ENCODE peak calls at places on chromosome 21, in four cellular contexts. A is uterus, J is transverse colon, W is kidney. Q is an unnamed sample.

GRCh38 chr21:44708213-44708865 is 3.0 kb downstream of the TSPEAR start:
- DNase-seq in A (no peak), J (no peak), W (peak), Q (no peak)

GRCh38 chr21:42746240-42746592 is 92.8 kb downstream of the PDE9A start:
- DNase-seq in A (no peak), J (no peak), W (peak), Q (peak)

GRCh38 chr21:28069446-28069845 is 923.2 kb downstream of the LTN1 start:
- DNase-seq in A (no peak), J (no peak), W (no peak), Q (no peak)

GRCh38 chr21:44513389-44514217 is 26.4 kb downstream of the KRTAP10-1 start:
- DNase-seq in A (no peak), J (no peak), W (peak), Q (no peak)

GRCh38 chr21:43190544-43191340 is 21.9 kb downstream of the CRYAA start:
- DNase-seq in A (no peak), J (no peak), W (peak), Q (peak)

GRCh38 chr21:36756527-36756926 is 57.6 kb downstream of the SIM2 start:
- DNase-seq in A (no peak), J (no peak), W (no peak), Q (no peak)

GRCh38 chr21:42747267-42747701 is 93.9 kb downstream of the PDE9A start:
- DNase-seq in A (no peak), J (no peak), W (peak), Q (peak)

GRCh38 chr21:21612446-21612845 is 614.2 kb downstream of the NCAM2 start:
- DNase-seq in A (no peak), J (no peak), W (no peak), Q (no peak)

GRCh38 chr21:29504751-29505321 is 206.1 kb downstream of the BACH1 start:
- DNase-seq in A (no peak), J (no peak), W (no peak), Q (no peak)

GRCh38 chr21:16198546-16198945 is 468.8 kb downstream of the USP25 start:
- DNase-seq in A (no peak), J (no peak), W (no peak), Q (no peak)

GRCh38 chr21:32389337-32390015 is 3.3 kb downstream of the URB1 start:
- DNase-seq in A (no peak), J (no peak), W (no peak), Q (no peak)

GRCh38 chr21:31366825-31367224 is 22.8 kb upstream of the TIAM1 start:
- DNase-seq in A (no peak), J (no peak), W (no peak), Q (no peak)

GRCh38 chr21:43362928-43363314 is 64.0 kb downstream of the SIK1 start:
- DNase-seq in A (no peak), J (peak), W (no peak), Q (no peak)

GRCh38 chr21:44263221-44263671 is 1.5 kb upstream of the DNMT3L start:
- DNase-seq in A (no peak), J (no peak), W (peak), Q (no peak)

GRCh38 chr21:16678479-16678878 is 834.4 kb upstream of the CXADR start:
- DNase-seq in A (no peak), J (no peak), W (no peak), Q (no peak)

GRCh38 chr21:29121759-29122158 is 8.7 kb upstream of the MAP3K7CL start:
- DNase-seq in A (no peak), J (no peak), W (no peak), Q (no peak)

GRCh38 chr21:43331962-43332458 is 94.9 kb downstream of the SIK1 start:
- DNase-seq in A (no peak), J (no peak), W (peak), Q (no peak)

DNA sequence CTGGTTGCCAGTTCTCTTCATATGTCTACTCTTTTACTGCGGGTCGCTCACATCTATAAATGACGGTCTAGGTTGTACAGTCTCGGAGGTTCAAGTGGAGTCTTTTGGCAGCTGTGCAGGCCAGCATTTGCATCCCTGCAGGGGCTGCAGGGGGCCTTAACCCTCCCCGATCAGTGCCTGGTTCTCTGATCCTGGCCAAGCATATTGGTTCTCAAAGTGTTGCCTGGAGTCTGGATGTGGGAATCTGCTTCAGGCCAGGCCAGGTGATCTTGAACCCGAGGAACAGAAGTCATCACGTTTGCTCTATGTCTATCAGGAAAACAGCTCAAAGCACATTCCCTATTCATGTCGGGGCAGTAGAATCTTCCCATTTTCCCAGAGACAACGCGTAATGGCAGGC is 21.8 kb downstream of the B3GALT5 start:
- DNase-seq in A (no peak), J (no peak), W (no peak), Q (no peak)
- H3K27ac ChIP-seq in A (no peak), J (no peak), W (no peak), Q (no peak)

DNA sequence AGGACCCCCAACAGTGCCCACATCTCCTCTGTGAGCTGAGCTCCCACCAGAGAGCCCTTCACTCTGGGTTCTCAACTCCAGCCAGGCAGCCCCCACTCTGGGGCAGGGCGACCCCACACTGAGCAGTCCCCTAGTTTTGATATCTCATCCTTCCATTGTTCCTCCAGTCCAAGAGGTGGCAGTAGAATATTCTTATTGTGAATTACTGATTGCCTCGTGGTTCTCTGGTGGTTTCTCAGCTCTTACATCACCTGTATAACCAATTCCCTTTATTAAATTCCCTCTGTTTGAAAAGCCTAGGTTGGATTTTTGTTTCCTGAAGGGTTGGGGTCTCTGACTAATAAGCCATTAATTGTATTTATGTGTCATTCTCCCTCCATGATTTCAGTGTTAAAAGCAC is 407.5 kb downstream of the SETD4 start:
- DNase-seq in A (no peak), J (no peak), W (no peak), Q (no peak)
- TF ChIP-seq CTCF in A (no peak), J (no peak), W (no peak), Q (no peak)

GRCh38 chr21:45772180-45772579 is 128.7 kb downstream of the PCBP3 start:
- DNase-seq in A (no peak), J (no peak), W (no peak), Q (no peak)
- H3K27ac ChIP-seq in A (no peak), J (no peak), W (no peak), Q (no peak)

DNA sequence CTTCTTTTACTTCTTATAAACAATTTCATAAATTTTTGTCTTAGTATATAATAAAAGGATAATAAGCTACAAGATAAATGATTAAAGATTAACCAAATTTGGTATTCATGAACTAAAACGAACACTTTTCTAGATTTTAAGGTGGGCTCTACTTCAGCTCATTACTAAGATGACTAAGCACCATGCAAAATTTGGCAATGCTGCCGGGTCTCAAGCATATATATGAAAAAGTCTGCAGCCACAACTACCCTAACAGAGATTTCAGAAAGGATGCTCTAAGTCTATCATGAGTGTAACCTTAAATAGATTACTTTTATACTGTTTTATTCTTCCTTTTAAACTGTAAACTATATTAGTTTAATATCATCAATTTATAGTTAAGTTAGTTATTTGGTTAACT is 47.8 kb downstream of the BRWD1 start:
- DNase-seq in A (no peak), J (no peak), W (no peak), Q (no peak)
- TF ChIP-seq CTCF in A (no peak), J (no peak), W (no peak), Q (no peak)

GRCh38 chr21:25985990-25986389 is 184.6 kb downstream of the APP start:
- DNase-seq in A (no peak), J (no peak), W (no peak), Q (no peak)
- H3K27ac ChIP-seq in A (peak), J (no peak), W (no peak), Q (no peak)

DNA sequence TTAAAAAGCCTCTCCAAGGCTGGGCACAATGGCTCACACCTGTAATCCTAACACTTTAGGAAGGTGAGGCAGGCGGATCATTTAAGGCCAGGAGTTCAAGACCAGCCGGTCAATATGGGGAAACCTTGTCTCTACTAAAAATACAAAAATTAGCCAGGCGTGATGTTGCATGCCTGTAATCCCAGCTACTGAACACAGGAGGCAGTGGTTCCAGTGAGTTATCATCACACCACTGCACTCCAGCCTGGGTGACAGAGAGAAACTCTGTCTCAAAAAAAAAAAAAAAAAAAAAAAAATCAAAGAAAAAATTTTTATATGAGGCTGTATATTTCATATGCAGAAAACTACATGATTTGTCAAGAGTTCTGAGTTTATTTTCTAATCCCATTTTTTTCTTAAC is 1107.1 kb upstream of the TMPRSS15 start:
- DNase-seq in A (no peak), J (no peak), W (no peak), Q (no peak)
- TF ChIP-seq CTCF in A (no peak), J (no peak), W (no peak), Q (no peak)

DNA sequence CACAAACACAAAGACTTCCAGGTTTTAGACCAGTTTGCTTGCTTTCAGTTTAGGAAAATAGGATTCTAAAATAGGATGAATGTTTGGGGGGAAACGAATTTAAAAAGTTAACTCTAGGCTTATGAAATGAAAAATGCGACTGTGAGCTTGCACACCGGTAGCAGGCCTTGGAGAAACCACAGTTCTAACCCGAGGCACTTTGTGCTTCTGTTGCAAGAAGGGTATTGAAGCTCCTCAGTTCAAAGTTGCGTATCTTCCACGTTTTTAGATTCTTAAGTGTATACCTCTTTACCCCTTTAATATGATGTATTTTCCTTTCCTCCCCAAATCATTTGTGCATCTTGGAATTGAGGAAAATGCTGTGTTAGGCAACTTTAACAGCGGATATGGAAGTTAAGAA is 2.4 kb downstream of the MRPS6 start:
- DNase-seq in A (no peak), J (no peak), W (no peak), Q (no peak)
- H3K27ac ChIP-seq in A (no peak), J (peak), W (peak), Q (peak)

DNA sequence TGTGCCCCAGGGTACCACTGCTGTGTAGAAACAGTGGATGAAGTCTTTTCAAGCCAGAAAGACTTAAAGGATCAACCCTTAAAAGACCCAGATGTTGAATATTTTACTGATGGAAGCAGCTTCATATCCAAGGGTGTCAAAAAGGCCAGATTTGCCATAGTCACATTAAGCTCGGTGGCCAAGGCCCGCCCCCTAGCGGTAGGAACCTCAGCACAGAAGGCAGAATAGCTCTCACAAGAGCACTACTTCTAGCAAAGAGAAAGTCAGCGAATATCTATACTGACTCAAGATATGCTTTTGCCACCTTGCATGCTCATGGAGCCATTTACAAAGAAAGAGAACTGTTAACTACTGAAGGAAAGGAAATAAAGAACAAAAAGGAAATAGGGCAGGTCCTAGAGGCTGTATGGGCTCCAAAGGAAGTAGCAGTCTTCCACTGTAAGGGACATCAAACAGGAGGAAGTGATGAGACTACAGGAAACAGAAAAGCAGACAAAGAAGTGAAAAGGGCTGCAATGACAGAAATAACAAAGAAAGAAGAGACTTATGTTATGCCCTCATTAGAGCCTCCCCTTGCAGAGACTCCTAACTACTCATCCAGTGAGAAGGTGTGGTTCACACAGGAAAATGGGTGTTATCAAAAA is 90.5 kb downstream of the LIPI start:
- DNase-seq in A (no peak), J (peak), W (no peak), Q (no peak)
- TF ChIP-seq CTCF in A (peak), J (peak), W (peak), Q (peak)